ENCODE peak calls at places on chromosomes 12 and 14, in nine cellular contexts. G is NB4; C is mucosa of descending colon; M is astrocyte of the spinal cord; J is D721Med; P is fibroblast of the aortic adventitia; Y is mesothelial cell of epicardium; O is activated CD8-positive, alpha-beta T cell treated with anti-CD3 and anti-CD28 coated beads for 36 hours; L is IMR-90. D is an unnamed sample.

GRCh38 chr12:126483145-126484068 is 1418.2 kb downstream of the AACS start:
- DNase-seq in G (no peak), C (no peak), M (peak), J (no peak), P (peak), Y (no peak), O (no peak), L (no peak), D (no peak)

GRCh38 chr12:1594045-1594294 is 411 bp downstream of the FBXL14 start:
- DNase-seq in G (peak), C (peak), M (peak), J (no peak), P (no peak), Y (peak), O (peak), L (no peak), D (peak)

GRCh38 chr12:6887460-6887859 is 14.4 kb upstream of the SPSB2 start:
- DNase-seq in G (no peak), C (no peak), M (no peak), J (no peak), P (no peak), Y (no peak), O (no peak), L (no peak), D (no peak)

GRCh38 chr12:117768860-117769259 is 199.9 kb downstream of the KSR2 start:
- DNase-seq in G (no peak), C (no peak), M (no peak), J (no peak), P (no peak), Y (no peak), O (no peak), L (no peak), D (no peak)

GRCh38 chr12:104672501-104673265 is 215.9 kb downstream of the CHST11 start:
- DNase-seq in G (peak), C (no peak), M (peak), J (no peak), P (peak), Y (no peak), O (no peak), L (no peak), D (no peak)

GRCh38 chr14:99229654-99230215 is 42.3 kb downstream of the BCL11B start:
- DNase-seq in G (no peak), C (no peak), M (no peak), J (no peak), P (no peak), Y (no peak), O (peak), L (no peak), D (no peak)

GRCh38 chr14:43894534-43894933 is 612.5 kb downstream of the FSCB start:
- DNase-seq in G (peak), C (no peak), M (no peak), J (no peak), P (no peak), Y (no peak), O (no peak), L (peak), D (no peak)

GRCh38 chr12:46153267-46153872 is 115.5 kb downstream of the SLC38A1 start:
- DNase-seq in G (peak), C (no peak), M (peak), J (no peak), P (peak), Y (no peak), O (no peak), L (peak), D (peak)

GRCh38 chr12:5094550-5094949 is 50.9 kb downstream of the KCNA5 start:
- DNase-seq in G (no peak), C (no peak), M (no peak), J (no peak), P (peak), Y (no peak), O (no peak), L (peak), D (no peak)

GRCh38 chr12:19779393-19780056 is 340.2 kb downstream of the AEBP2 start:
- DNase-seq in G (no peak), C (no peak), M (peak), J (no peak), P (peak), Y (no peak), O (no peak), L (no peak), D (no peak)

GRCh38 chr12:96094201-96094600 is 58.8 kb upstream of the LTA4H start:
- DNase-seq in G (peak), C (no peak), M (peak), J (no peak), P (no peak), Y (no peak), O (no peak), L (no peak), D (no peak)

GRCh38 chr12:108833355-108833733 is 24.0 kb downstream of the SSH1 start:
- DNase-seq in G (no peak), C (no peak), M (peak), J (no peak), P (peak), Y (no peak), O (no peak), L (peak), D (no peak)

GRCh38 chr12:6724409-6724797 is 557 bp downstream of the COPS7A start:
- DNase-seq in G (peak), C (peak), M (peak), J (no peak), P (no peak), Y (peak), O (peak), L (peak), D (peak)

GRCh38 chr12:19045421-19045820 is 84.1 kb upstream of the PLEKHA5 start:
- DNase-seq in G (no peak), C (no peak), M (no peak), J (no peak), P (peak), Y (no peak), O (no peak), L (peak), D (no peak)

GRCh38 chr12:124335426-124336183 is 40.7 kb downstream of the RFLNA start:
- DNase-seq in G (no peak), C (no peak), M (no peak), J (no peak), P (no peak), Y (no peak), O (no peak), L (no peak), D (no peak)

GRCh38 chr12:1846421-1847405 is 26.3 kb downstream of the LRTM2 start:
- DNase-seq in G (peak), C (no peak), M (no peak), J (no peak), P (no peak), Y (no peak), O (no peak), L (no peak), D (no peak)

GRCh38 chr12:116525418-116526001 is 33.7 kb upstream of the MAP1LC3B2 start:
- DNase-seq in G (no peak), C (no peak), M (peak), J (no peak), P (peak), Y (no peak), O (no peak), L (peak), D (no peak)

GRCh38 chr12:51118706-51119105 is 35.3 kb upstream of the CSRNP2 start:
- DNase-seq in G (no peak), C (no peak), M (peak), J (no peak), P (peak), Y (no peak), O (no peak), L (peak), D (no peak)

GRCh38 chr12:24201258-24201970 is 251.9 kb upstream of the SOX5 start:
- DNase-seq in G (no peak), C (no peak), M (no peak), J (no peak), P (no peak), Y (no peak), O (no peak), L (no peak), D (no peak)

GRCh38 chr14:63178912-63179311 is 25.3 kb upstream of the RHOJ start:
- DNase-seq in G (no peak), C (no peak), M (peak), J (no peak), P (peak), Y (no peak), O (no peak), L (peak), D (no peak)

GRCh38 chr12:130712346-130713065 is 3.6 kb downstream of the RIMBP2 start:
- DNase-seq in G (no peak), C (no peak), M (no peak), J (no peak), P (no peak), Y (no peak), O (no peak), L (no peak), D (no peak)

GRCh38 chr12:132046561-132046960 is 96.8 kb downstream of the EP400 start:
- DNase-seq in G (no peak), C (no peak), M (peak), J (no peak), P (peak), Y (no peak), O (no peak), L (peak), D (no peak)

GRCh38 chr14:32254952-32255679 is 52.0 kb upstream of the RNU6-8 start:
- DNase-seq in G (peak), C (no peak), M (peak), J (no peak), P (peak), Y (peak), O (peak), L (peak), D (peak)

GRCh38 chr12:116247377-116247776 is 30.1 kb downstream of the MED13L start:
- DNase-seq in G (no peak), C (no peak), M (no peak), J (no peak), P (no peak), Y (no peak), O (no peak), L (peak), D (no peak)

GRCh38 chr12:123233505-123234299 is 466 bp downstream of the MTRFR start:
- DNase-seq in G (peak), C (peak), M (no peak), J (no peak), P (no peak), Y (no peak), O (peak), L (no peak), D (no peak)

GRCh38 chr14:80109055-80109454 is 102.2 kb downstream of the DIO2 start:
- DNase-seq in G (no peak), C (no peak), M (no peak), J (no peak), P (no peak), Y (no peak), O (no peak), L (no peak), D (no peak)

GRCh38 chr14:50021261-50021660 is 95.1 kb downstream of the VCPKMT start:
- DNase-seq in G (no peak), C (no peak), M (no peak), J (no peak), P (no peak), Y (no peak), O (peak), L (no peak), D (peak)

GRCh38 chr12:107903377-107904061 is 129.0 kb downstream of the ASCL4 start:
- DNase-seq in G (peak), C (peak), M (peak), J (peak), P (no peak), Y (peak), O (peak), L (no peak), D (peak)

GRCh38 chr14:69350892-69351291 is 47.2 kb downstream of the ERH start:
- DNase-seq in G (no peak), C (no peak), M (no peak), J (no peak), P (no peak), Y (no peak), O (no peak), L (no peak), D (no peak)
- TF ChIP-seq CTCF in G (no peak), C (no peak), M (no peak), J (no peak), P (no peak), Y (no peak), O (no peak), L (no peak), D (no peak)

GRCh38 chr14:91012050-91012449 is 48.4 kb downstream of the RPS6KA5 start:
- DNase-seq in G (no peak), C (no peak), M (no peak), J (no peak), P (peak), Y (no peak), O (no peak), L (no peak), D (no peak)
- TF ChIP-seq CTCF in G (no peak), C (no peak), M (no peak), J (no peak), P (no peak), Y (no peak), O (no peak), L (no peak), D (no peak)

GRCh38 chr12:75633789-75634188 is 122.4 kb upstream of the KRR1 start:
- DNase-seq in G (no peak), C (no peak), M (no peak), J (no peak), P (no peak), Y (no peak), O (no peak), L (no peak), D (no peak)

GRCh38 chr12:75636607-75637006 is 125.2 kb upstream of the KRR1 start:
- DNase-seq in G (no peak), C (no peak), M (no peak), J (no peak), P (no peak), Y (no peak), O (no peak), L (no peak), D (no peak)

GRCh38 chr12:75632452-75632851 is 121.0 kb upstream of the KRR1 start:
- DNase-seq in G (no peak), C (no peak), M (peak), J (no peak), P (no peak), Y (no peak), O (no peak), L (no peak), D (no peak)

GRCh38 chr12:75635606-75636444 is 124.4 kb upstream of the KRR1 start:
- DNase-seq in G (peak), C (no peak), M (peak), J (no peak), P (peak), Y (no peak), O (peak), L (peak), D (peak)

DNA sequence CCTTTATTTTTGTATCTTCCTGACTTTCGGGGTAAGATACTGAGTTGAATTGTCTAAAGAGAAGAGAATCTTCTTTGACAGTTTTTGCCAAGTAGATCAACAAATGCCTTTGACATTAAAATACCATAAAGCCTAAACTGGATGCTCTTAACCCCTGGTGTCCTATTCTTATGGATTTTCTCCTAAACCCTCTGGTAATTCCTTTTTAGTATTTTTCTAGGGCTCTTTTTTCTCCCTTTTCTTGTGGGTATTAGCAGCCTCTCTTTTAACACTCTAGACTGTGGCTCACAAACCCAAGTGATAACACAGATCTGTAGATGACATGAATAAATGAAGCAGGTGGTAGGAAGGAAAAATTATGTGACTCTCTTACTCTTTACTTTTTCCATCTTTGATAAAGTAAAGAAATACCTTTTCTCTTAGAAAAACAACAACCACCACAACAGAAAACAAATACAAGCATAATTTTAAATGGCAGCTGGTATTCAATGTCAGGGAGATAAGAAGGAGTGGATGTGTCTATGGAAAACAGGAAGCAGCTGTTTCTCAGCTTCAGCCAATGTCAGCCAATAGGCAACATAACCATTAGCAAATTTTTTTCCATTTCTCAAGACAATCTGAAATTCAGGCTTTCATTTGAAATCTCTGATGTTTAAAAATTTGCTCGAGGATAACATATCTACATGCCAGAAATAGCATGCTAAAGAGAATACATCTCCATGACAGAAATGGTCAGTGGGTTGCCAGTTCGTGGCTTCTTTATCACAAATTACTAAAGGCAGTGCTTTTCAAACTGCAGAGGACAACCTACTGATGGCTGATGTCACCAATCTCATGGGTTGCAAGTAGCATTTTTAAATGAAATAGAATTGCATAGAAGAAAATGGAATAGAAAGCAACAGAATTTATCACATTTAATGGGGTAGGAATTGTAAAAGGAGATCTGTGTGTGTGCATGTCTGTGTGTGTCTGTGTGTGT is 123.1 kb upstream of the KRR1 start:
- DNase-seq in G (peak), C (no peak), M (peak), J (no peak), P (peak), Y (no peak), O (no peak), L (no peak), D (no peak)
- TF ChIP-seq CTCF in G (no peak), C (no peak), M (no peak), J (no peak), P (no peak), Y (no peak), O (no peak), L (no peak), D (no peak)

GRCh38 chr12:25824729-25825128 is 133.8 kb upstream of the RASSF8 start:
- DNase-seq in G (no peak), C (no peak), M (no peak), J (no peak), P (peak), Y (no peak), O (no peak), L (no peak), D (no peak)

GRCh38 chr12:25827141-25827540 is 131.3 kb upstream of the RASSF8 start:
- DNase-seq in G (no peak), C (no peak), M (no peak), J (no peak), P (no peak), Y (no peak), O (no peak), L (no peak), D (no peak)

GRCh38 chr12:25828188-25828587 is 130.3 kb upstream of the RASSF8 start:
- DNase-seq in G (no peak), C (no peak), M (no peak), J (no peak), P (no peak), Y (no peak), O (no peak), L (no peak), D (no peak)

GRCh38 chr12:25827747-25828146 is 130.7 kb upstream of the RASSF8 start:
- DNase-seq in G (no peak), C (no peak), M (no peak), J (no peak), P (no peak), Y (no peak), O (no peak), L (peak), D (no peak)

GRCh38 chr12:25825494-25825893 is 133.0 kb upstream of the RASSF8 start:
- DNase-seq in G (no peak), C (no peak), M (no peak), J (no peak), P (peak), Y (no peak), O (no peak), L (no peak), D (no peak)
- TF ChIP-seq CTCF in G (no peak), C (no peak), M (no peak), J (peak), P (peak), Y (no peak), O (no peak), L (peak), D (no peak)